ENCODE peak calls at places on chromosomes 12 and 14, in five cellular contexts. Q, D, J, G and E are unnamed samples.

GRCh38 chr12:30003321-30003720 is 219.6 kb upstream of the TMTC1 start:
- DNase-seq in G (no peak), Q (no peak), D (no peak), J (no peak), E (no peak)

GRCh38 chr14:91029451-91030217 is 30.8 kb downstream of the RPS6KA5 start:
- DNase-seq in D (no peak), G (no peak), J (no peak), Q (no peak), E (no peak)

GRCh38 chr12:72313757-72314270 is 41.6 kb downstream of the TRHDE start:
- DNase-seq in D (no peak), G (no peak), J (no peak), Q (no peak), E (no peak)

GRCh38 chr12:21223930-21224329 is 92.9 kb downstream of the SLCO1B1 start:
- DNase-seq in J (no peak), Q (no peak), D (no peak), G (no peak), E (no peak)

GRCh38 chr12:89345830-89346740 is 6.2 kb downstream of the DUSP6 start:
- DNase-seq in G (peak; percentile 73), D (peak; percentile 41), Q (peak; percentile 54), J (no peak), E (no peak)

GRCh38 chr12:5840900-5841299 is 104.2 kb downstream of the ANO2 start:
- DNase-seq in Q (no peak), D (no peak), G (no peak), J (no peak), E (no peak)

GRCh38 chr14:68667313-68667791 is 125.5 kb downstream of the ZFP36L1 start:
- DNase-seq in D (no peak), J (no peak), G (no peak), Q (no peak), E (no peak)

GRCh38 chr12:2795291-2796186 is 769 bp downstream of the FKBP4 start:
- DNase-seq in G (peak; percentile 17), D (peak; percentile 79), Q (peak; percentile 56), J (no peak), E (peak; percentile 65)

GRCh38 chr14:23286904-23287479 is 1.1 kb upstream of the HOMEZ start:
- DNase-seq in D (no peak), G (no peak), J (no peak), Q (no peak), E (no peak)

GRCh38 chr12:6146509-6146908 is 22.0 kb upstream of the VWF start:
- DNase-seq in J (no peak), G (no peak), Q (no peak), D (no peak), E (no peak)

GRCh38 chr14:56290195-56290594 is 172.0 kb downstream of the PELI2 start:
- DNase-seq in D (no peak), Q (no peak), G (no peak), J (no peak), E (no peak)